ENCODE peak calls at places on chromosomes 2 and 18, in seven cellular contexts. V is mesenteric fat pad; G is left cardiac atrium; C is ecto neural progenitor cell; N is posterior vena cava; Q is stimulated activated CD4-positive, alpha-beta T cell treated with anti-CD3 and anti-CD28 coated beads, Interleukin-1b, Interleukin-23, amount 100 ng/mL, for 48 hours; D is GM12865. I is an unnamed sample.

GRCh38 chr2:239288951-239289481 is 111.8 kb downstream of the HDAC4 start:
- DNase-seq in G (peak), Q (peak), N (peak), D (peak), C (no peak), V (no peak), I (peak)

GRCh38 chr2:172429351-172429968 is 2.1 kb downstream of the ITGA6 start:
- DNase-seq in C (no peak), N (no peak), V (no peak), D (no peak), G (no peak), Q (no peak), I (no peak)

GRCh38 chr18:70181015-70181414 is 24.5 kb downstream of the RTTN start:
- DNase-seq in G (no peak), N (no peak), C (no peak), V (no peak), D (no peak), Q (no peak), I (no peak)

GRCh38 chr2:30255466-30256408 is 24.4 kb downstream of the LBH start:
- DNase-seq in V (peak), D (no peak), N (no peak), Q (no peak), C (no peak), G (no peak), I (no peak)

GRCh38 chr2:201363857-201364560 is 6.9 kb upstream of the FLACC1 start:
- DNase-seq in N (no peak), V (no peak), Q (no peak), C (no peak), G (no peak), D (peak), I (peak)

GRCh38 chr18:76399613-76400391 is 95.2 kb downstream of the ZNF516 start:
- DNase-seq in D (no peak), Q (no peak), G (no peak), C (no peak), N (no peak), V (peak), I (no peak)

GRCh38 chr2:156322681-156323211 is 9.8 kb downstream of the NR4A2 start:
- DNase-seq in V (no peak), Q (no peak), N (no peak), G (no peak), C (no peak), D (no peak), I (no peak)

GRCh38 chr18:22191986-22192385 is 22.6 kb downstream of the GATA6 start:
- DNase-seq in C (no peak), Q (no peak), G (no peak), V (no peak), D (no peak), N (no peak), I (no peak)

GRCh38 chr2:238325694-238326093 is 5.4 kb downstream of the TRAF3IP1 start:
- DNase-seq in N (peak), C (no peak), V (peak), G (no peak), D (no peak), Q (no peak), I (no peak)

GRCh38 chr18:60112369-60112768 is 212.6 kb downstream of the PMAIP1 start:
- DNase-seq in D (no peak), V (no peak), C (no peak), G (no peak), N (no peak), Q (no peak), I (no peak)

GRCh38 chr2:32937602-32938450 is 8.9 kb upstream of the LTBP1 start:
- DNase-seq in D (no peak), G (no peak), N (no peak), V (no peak), Q (no peak), C (peak), I (no peak)

GRCh38 chr2:10048501-10049171 is 5.3 kb downstream of the KLF11 start:
- DNase-seq in Q (no peak), G (no peak), C (no peak), D (peak), V (no peak), N (peak), I (no peak)

GRCh38 chr2:111932841-111933291 is 34.5 kb downstream of the MERTK start:
- DNase-seq in V (no peak), N (no peak), Q (no peak), C (no peak), D (no peak), G (no peak), I (no peak)

GRCh38 chr18:36947820-36948348 is 119.0 kb downstream of the KIAA1328 start:
- DNase-seq in G (no peak), C (no peak), Q (no peak), V (no peak), D (no peak), N (no peak), I (no peak)

GRCh38 chr18:74370163-74370562 is 54.5 kb downstream of the C18orf63 start:
- DNase-seq in V (no peak), D (no peak), N (no peak), C (no peak), G (no peak), Q (no peak), I (no peak)

GRCh38 chr18:11689972-11690570 is 1.0 kb downstream of the GNAL start:
- DNase-seq in D (no peak), G (no peak), V (no peak), Q (no peak), C (no peak), N (no peak), I (no peak)

GRCh38 chr2:66701251-66701650 is 266.3 kb downstream of the MEIS1 start:
- DNase-seq in Q (no peak), N (no peak), V (no peak), C (no peak), D (no peak), G (no peak), I (no peak)

GRCh38 chr2:180240774-180241173 is 233.7 kb upstream of the CWC22 start:
- DNase-seq in N (no peak), C (no peak), D (no peak), G (no peak), Q (no peak), V (no peak), I (no peak)

GRCh38 chr2:8837795-8838140 is 355 bp upstream of the KIDINS220 start:
- DNase-seq in N (no peak), D (no peak), Q (no peak), V (no peak), G (no peak), C (no peak), I (no peak)

GRCh38 chr18:46768166-46768921 is 11.5 kb upstream of the ST8SIA5 start:
- DNase-seq in Q (no peak), G (peak), D (no peak), N (no peak), C (no peak), V (no peak), I (no peak)

GRCh38 chr2:104468846-104469245 is 385.1 kb upstream of the POU3F3 start:
- DNase-seq in C (no peak), G (no peak), Q (no peak), V (no peak), D (no peak), N (no peak), I (no peak)

GRCh38 chr2:186884585-186884984 is 35.6 kb upstream of the ZSWIM2 start:
- DNase-seq in D (no peak), G (no peak), Q (no peak), C (no peak), V (no peak), N (no peak), I (no peak)

GRCh38 chr2:109715302-109715937 is 78.7 kb upstream of the RGPD5 start:
- DNase-seq in Q (no peak), N (peak), D (peak), G (no peak), C (no peak), V (peak), I (no peak)

GRCh38 chr18:58267493-58267892 is 223.5 kb downstream of the NEDD4L start:
- DNase-seq in G (no peak), C (no peak), N (no peak), D (no peak), Q (no peak), V (no peak), I (no peak)

GRCh38 chr2:157911646-157912217 is 35.6 kb upstream of the ACVR1 start:
- DNase-seq in Q (no peak), C (no peak), N (no peak), V (no peak), D (no peak), G (no peak), I (no peak)

GRCh38 chr2:128454980-128455709 is 136.5 kb upstream of the HS6ST1 start:
- DNase-seq in D (no peak), N (peak), G (no peak), Q (no peak), C (peak), V (peak), I (no peak)

GRCh38 chr2:10826625-10827024 is 14.0 kb upstream of the PDIA6 start:
- DNase-seq in C (no peak), V (peak), N (no peak), Q (no peak), G (no peak), D (no peak), I (no peak)

GRCh38 chr18:62452280-62452824 is 70.5 kb upstream of the ZCCHC2 start:
- DNase-seq in G (no peak), C (no peak), D (no peak), V (no peak), Q (peak), N (no peak), I (no peak)

GRCh38 chr18:22108674-22109073 is 60.7 kb upstream of the GATA6 start:
- DNase-seq in V (no peak), N (no peak), D (no peak), Q (no peak), C (no peak), G (no peak), I (no peak)

GRCh38 chr2:946073-947005 is 4.3 kb upstream of the SNTG2 start:
- DNase-seq in V (no peak), N (no peak), D (peak), Q (no peak), G (no peak), C (no peak), I (no peak)